ENCODE peak calls at places on chromosomes 11 and 22, in four cellular contexts. One of them, this sample, is unnamed.

GRCh38 chr11:45054956-45055355 is 91.5 kb upstream of the PRDM11 start:
- DNase-seq in fibroblast of mammary gland: no peak
- DNase-seq in transverse colon: no peak
- DNase-seq in fibroblast of lung: no peak
- DNase-seq in this sample: no peak

GRCh38 chr11:16772141-16772512 is 33.7 kb downstream of the C11orf58 start:
- DNase-seq in fibroblast of mammary gland: no peak
- DNase-seq in transverse colon: no peak
- DNase-seq in fibroblast of lung: no peak
- DNase-seq in this sample: no peak

GRCh38 chr22:37138879-37139561 is 10.7 kb downstream of the IL2RB start:
- DNase-seq in fibroblast of mammary gland: no peak
- DNase-seq in transverse colon: no peak
- DNase-seq in fibroblast of lung: no peak
- DNase-seq in this sample: no peak

GRCh38 chr11:76704171-76704948 is 33.8 kb upstream of the LRRC32 start:
- DNase-seq in fibroblast of mammary gland: no peak
- DNase-seq in transverse colon: no peak
- DNase-seq in fibroblast of lung: no peak
- DNase-seq in this sample: no peak

GRCh38 chr11:117743121-117743815 is 53.7 kb downstream of the DSCAML1 start:
- DNase-seq in fibroblast of mammary gland: no peak
- DNase-seq in transverse colon: no peak
- DNase-seq in fibroblast of lung: no peak
- DNase-seq in this sample: peak

GRCh38 chr11:16097543-16097942 is 258.8 kb downstream of the SOX6 start:
- DNase-seq in fibroblast of mammary gland: no peak
- DNase-seq in transverse colon: peak
- DNase-seq in fibroblast of lung: no peak
- DNase-seq in this sample: peak

GRCh38 chr11:10984250-10984649 is 126.4 kb upstream of the ZBED5 start:
- DNase-seq in fibroblast of mammary gland: peak
- DNase-seq in transverse colon: no peak
- DNase-seq in fibroblast of lung: no peak
- DNase-seq in this sample: no peak

GRCh38 chr22:47807506-47807905 is 1045.1 kb downstream of the TBC1D22A start:
- DNase-seq in fibroblast of mammary gland: no peak
- DNase-seq in transverse colon: no peak
- DNase-seq in fibroblast of lung: no peak
- DNase-seq in this sample: no peak

GRCh38 chr22:38240734-38241252 is 32.0 kb downstream of the TMEM184B start:
- DNase-seq in fibroblast of mammary gland: peak
- DNase-seq in transverse colon: peak
- DNase-seq in fibroblast of lung: peak
- DNase-seq in this sample: peak

GRCh38 chr22:18985761-18986160 is 49.7 kb upstream of the PRODH start:
- DNase-seq in fibroblast of mammary gland: no peak
- DNase-seq in transverse colon: no peak
- DNase-seq in fibroblast of lung: no peak
- DNase-seq in this sample: no peak

GRCh38 chr11:76102772-76103171 is 103.5 kb downstream of the WNT11 start:
- DNase-seq in fibroblast of mammary gland: no peak
- DNase-seq in transverse colon: peak
- DNase-seq in fibroblast of lung: no peak
- DNase-seq in this sample: no peak

GRCh38 chr22:37201066-37201820 is 11.0 kb downstream of the SSTR3 start:
- DNase-seq in fibroblast of mammary gland: no peak
- DNase-seq in transverse colon: no peak
- DNase-seq in fibroblast of lung: no peak
- DNase-seq in this sample: no peak

GRCh38 chr11:67667490-67668190 is 6.8 kb downstream of the ALDH3B2 start:
- DNase-seq in fibroblast of mammary gland: no peak
- DNase-seq in transverse colon: no peak
- DNase-seq in fibroblast of lung: no peak
- DNase-seq in this sample: no peak

GRCh38 chr11:121367434-121367833 is 74.9 kb downstream of the SC5D start:
- DNase-seq in fibroblast of mammary gland: peak
- DNase-seq in transverse colon: no peak
- DNase-seq in fibroblast of lung: peak
- DNase-seq in this sample: no peak

GRCh38 chr11:45052361-45052760 is 94.1 kb upstream of the PRDM11 start:
- DNase-seq in fibroblast of mammary gland: no peak
- DNase-seq in transverse colon: no peak
- DNase-seq in fibroblast of lung: no peak
- DNase-seq in this sample: no peak

GRCh38 chr11:18722293-18722637 is 3.7 kb downstream of the IGSF22 start:
- DNase-seq in fibroblast of mammary gland: no peak
- DNase-seq in transverse colon: no peak
- DNase-seq in fibroblast of lung: no peak
- DNase-seq in this sample: no peak
- TF ChIP-seq CTCF in fibroblast of mammary gland: no peak
- TF ChIP-seq CTCF in transverse colon: peak
- TF ChIP-seq CTCF in fibroblast of lung: no peak
- TF ChIP-seq CTCF in this sample: no peak

GRCh38 chr11:62719302-62719978 is 7.8 kb downstream of the HNRNPUL2 start:
- DNase-seq in fibroblast of mammary gland: peak
- DNase-seq in transverse colon: no peak
- DNase-seq in fibroblast of lung: peak
- DNase-seq in this sample: no peak

GRCh38 chr11:62725686-62726085 is 1.6 kb downstream of the HNRNPUL2 start:
- DNase-seq in fibroblast of mammary gland: no peak
- DNase-seq in transverse colon: no peak
- DNase-seq in fibroblast of lung: no peak
- DNase-seq in this sample: peak

GRCh38 chr11:62724171-62724570 is 3.1 kb downstream of the HNRNPUL2 start:
- DNase-seq in fibroblast of mammary gland: no peak
- DNase-seq in transverse colon: no peak
- DNase-seq in fibroblast of lung: no peak
- DNase-seq in this sample: no peak

GRCh38 chr11:62726156-62727006 is 876 bp downstream of the HNRNPUL2 start:
- DNase-seq in fibroblast of mammary gland: no peak
- DNase-seq in transverse colon: no peak
- DNase-seq in fibroblast of lung: no peak
- DNase-seq in this sample: no peak

GRCh38 chr11:62721994-62722393 is 5.3 kb downstream of the HNRNPUL2 start:
- DNase-seq in fibroblast of mammary gland: peak
- DNase-seq in transverse colon: no peak
- DNase-seq in fibroblast of lung: no peak
- DNase-seq in this sample: peak
- TF ChIP-seq CTCF in fibroblast of mammary gland: peak
- TF ChIP-seq CTCF in transverse colon: no peak
- TF ChIP-seq CTCF in fibroblast of lung: no peak
- TF ChIP-seq CTCF in this sample: peak

GRCh38 chr11:69892237-69892985 is 73.2 kb upstream of the FGF3 start:
- DNase-seq in fibroblast of mammary gland: no peak
- DNase-seq in transverse colon: no peak
- DNase-seq in fibroblast of lung: no peak
- DNase-seq in this sample: no peak
- TF ChIP-seq CTCF in fibroblast of mammary gland: no peak
- TF ChIP-seq CTCF in transverse colon: no peak
- TF ChIP-seq CTCF in fibroblast of lung: no peak
- TF ChIP-seq CTCF in this sample: no peak

GRCh38 chr22:43228330-43228729 is 41.4 kb upstream of the TTLL12 start:
- DNase-seq in fibroblast of mammary gland: peak
- DNase-seq in transverse colon: peak
- DNase-seq in fibroblast of lung: peak
- DNase-seq in this sample: peak
- TF ChIP-seq CTCF in fibroblast of mammary gland: peak
- TF ChIP-seq CTCF in transverse colon: no peak
- TF ChIP-seq CTCF in fibroblast of lung: no peak
- TF ChIP-seq CTCF in this sample: peak

DNA sequence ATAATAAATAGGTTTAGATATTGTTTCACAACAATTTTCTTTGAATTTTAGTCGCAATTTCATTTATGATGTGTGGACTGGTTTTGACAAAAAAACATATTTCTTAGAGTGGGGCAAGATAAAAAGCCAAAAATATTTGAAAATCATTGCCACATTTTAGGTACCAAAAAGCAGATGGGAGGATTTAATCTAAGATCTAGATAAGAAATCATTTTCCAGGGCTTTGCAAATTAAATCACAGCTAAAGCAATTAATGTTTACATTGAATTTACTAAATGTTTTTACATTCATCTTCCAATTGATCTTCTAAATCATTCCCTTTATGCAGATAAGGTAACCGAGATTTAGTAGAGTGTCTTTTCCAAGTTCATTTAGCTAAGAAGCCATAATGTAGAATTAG is 1386.0 kb upstream of the TENM4 start:
- DNase-seq in fibroblast of mammary gland: no peak
- DNase-seq in transverse colon: no peak
- DNase-seq in fibroblast of lung: no peak
- DNase-seq in this sample: no peak
- TF ChIP-seq CTCF in fibroblast of mammary gland: no peak
- TF ChIP-seq CTCF in transverse colon: no peak
- TF ChIP-seq CTCF in fibroblast of lung: no peak
- TF ChIP-seq CTCF in this sample: no peak

GRCh38 chr22:50207383-50208031 is 6.7 kb downstream of the SELENOO start:
- DNase-seq in fibroblast of mammary gland: no peak
- DNase-seq in transverse colon: peak
- DNase-seq in fibroblast of lung: no peak
- DNase-seq in this sample: no peak

GRCh38 chr22:50208430-50208938 is 7.7 kb downstream of the SELENOO start:
- DNase-seq in fibroblast of mammary gland: no peak
- DNase-seq in transverse colon: no peak
- DNase-seq in fibroblast of lung: no peak
- DNase-seq in this sample: no peak

GRCh38 chr22:50205781-50206569 is 5.2 kb downstream of the SELENOO start:
- DNase-seq in fibroblast of mammary gland: no peak
- DNase-seq in transverse colon: no peak
- DNase-seq in fibroblast of lung: no peak
- DNase-seq in this sample: no peak

GRCh38 chr22:50208939-50209892 is 8.4 kb downstream of the SELENOO start:
- DNase-seq in fibroblast of mammary gland: no peak
- DNase-seq in transverse colon: peak
- DNase-seq in fibroblast of lung: no peak
- DNase-seq in this sample: no peak

GRCh38 chr22:50206599-50206998 is 5.8 kb downstream of the SELENOO start:
- DNase-seq in fibroblast of mammary gland: peak
- DNase-seq in transverse colon: peak
- DNase-seq in fibroblast of lung: peak
- DNase-seq in this sample: peak
- TF ChIP-seq CTCF in fibroblast of mammary gland: peak
- TF ChIP-seq CTCF in transverse colon: peak
- TF ChIP-seq CTCF in fibroblast of lung: peak
- TF ChIP-seq CTCF in this sample: peak

DNA sequence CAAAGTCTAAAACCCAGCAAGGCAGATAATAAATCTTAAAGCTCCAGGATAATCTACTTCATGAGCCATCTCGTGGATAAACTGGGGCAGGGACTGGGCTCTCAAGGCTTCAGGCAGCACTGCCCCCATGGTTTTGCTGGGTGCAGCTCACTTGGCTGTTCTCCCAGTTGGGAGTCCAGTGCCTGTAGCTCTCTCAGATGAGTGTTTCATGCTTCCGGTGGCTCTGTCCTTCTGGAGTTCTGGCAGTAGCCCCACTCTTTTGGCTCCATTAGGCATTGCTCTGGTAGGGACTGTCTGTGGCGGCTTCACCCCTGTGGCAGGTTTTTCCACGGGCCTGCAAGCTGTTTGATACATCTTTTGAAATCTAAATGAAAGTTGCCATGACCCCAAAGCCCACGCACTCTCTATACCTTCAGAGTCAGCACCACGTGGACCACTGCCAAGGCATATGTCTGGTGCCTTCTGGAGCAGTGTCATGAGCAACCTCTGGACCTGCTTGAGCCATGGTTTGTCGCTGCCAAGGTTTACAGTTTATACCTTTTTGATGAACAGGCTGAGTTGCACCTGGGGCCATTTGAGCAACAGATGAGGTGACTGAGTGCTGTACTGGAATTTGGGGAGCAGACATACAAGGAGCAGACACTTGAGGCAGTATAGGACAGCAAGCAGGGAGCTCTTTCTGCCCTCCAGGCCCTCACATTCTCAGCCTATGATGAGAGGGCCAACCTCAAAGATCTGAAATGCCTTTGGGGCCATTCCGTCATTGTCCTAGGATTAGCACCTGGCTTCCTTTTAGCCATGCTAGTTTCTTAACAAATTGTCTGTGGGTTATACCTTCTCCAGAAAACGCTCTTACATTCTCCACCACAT is 48.6 kb downstream of the MTNR1B start:
- DNase-seq in fibroblast of mammary gland: peak
- DNase-seq in transverse colon: no peak
- DNase-seq in fibroblast of lung: peak
- DNase-seq in this sample: peak
- TF ChIP-seq CTCF in fibroblast of mammary gland: no peak
- TF ChIP-seq CTCF in transverse colon: no peak
- TF ChIP-seq CTCF in fibroblast of lung: no peak
- TF ChIP-seq CTCF in this sample: peak

DNA sequence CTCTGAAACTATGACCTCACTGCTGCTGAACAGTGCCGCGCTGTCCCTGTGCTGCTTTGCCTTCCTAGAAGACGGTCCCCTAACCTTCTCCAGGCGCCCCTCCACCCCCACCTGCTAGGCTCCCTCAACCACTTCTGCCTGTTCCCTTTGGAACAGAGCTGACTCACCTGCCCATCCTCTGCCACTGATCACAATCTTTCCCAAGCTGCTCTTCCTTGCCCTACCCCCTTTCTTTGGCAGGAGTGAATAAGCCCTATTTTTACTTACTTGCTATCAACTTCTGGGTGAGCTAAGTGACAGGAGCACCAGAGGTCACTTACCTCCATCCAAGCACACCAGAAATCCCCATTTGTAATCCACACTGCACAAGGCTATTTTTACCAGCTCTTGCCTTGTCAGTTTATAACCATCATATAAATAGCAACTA is 116.0 kb upstream of the BID start:
- DNase-seq in fibroblast of mammary gland: no peak
- DNase-seq in transverse colon: peak
- DNase-seq in fibroblast of lung: no peak
- DNase-seq in this sample: peak
- TF ChIP-seq CTCF in fibroblast of mammary gland: no peak
- TF ChIP-seq CTCF in transverse colon: no peak
- TF ChIP-seq CTCF in fibroblast of lung: no peak
- TF ChIP-seq CTCF in this sample: no peak

DNA sequence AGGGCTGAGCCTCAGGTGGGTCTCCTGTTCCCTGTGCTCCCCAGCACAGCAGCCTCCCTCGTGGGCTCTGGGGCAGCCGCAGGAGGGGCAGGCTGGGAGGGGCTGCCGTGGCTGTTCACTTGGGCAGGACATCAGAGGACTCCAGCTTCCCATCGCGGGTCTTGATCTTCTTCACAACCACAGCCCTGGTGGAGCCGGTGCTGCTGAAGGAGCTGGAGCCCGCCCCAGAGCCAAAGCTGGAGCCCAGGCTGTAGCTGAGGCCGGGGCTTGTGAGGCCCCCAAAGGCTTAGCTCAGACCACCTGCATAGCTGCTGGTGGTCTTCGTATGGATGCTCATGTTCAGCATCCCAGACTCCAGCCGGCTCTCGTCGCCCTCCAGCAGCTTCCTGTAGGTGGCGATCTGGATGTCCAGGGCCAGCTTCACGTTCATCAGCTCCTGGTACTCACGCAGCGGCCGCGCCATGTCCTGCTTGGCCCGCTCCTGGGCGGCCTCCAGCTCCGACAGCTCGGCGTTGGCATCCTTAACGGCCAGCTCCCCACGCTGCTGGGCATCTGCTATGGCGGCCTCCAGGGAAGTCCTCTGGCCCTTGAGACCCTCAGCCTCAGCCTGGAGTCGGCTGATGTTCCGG is 126.1 kb downstream of the NECTIN1 start:
- DNase-seq in fibroblast of mammary gland: no peak
- DNase-seq in transverse colon: no peak
- DNase-seq in fibroblast of lung: no peak
- DNase-seq in this sample: no peak
- TF ChIP-seq CTCF in fibroblast of mammary gland: no peak
- TF ChIP-seq CTCF in transverse colon: no peak
- TF ChIP-seq CTCF in fibroblast of lung: no peak
- TF ChIP-seq CTCF in this sample: no peak

This sample was measured in epithelial cell of esophagus.